ENCODE peak calls at places on chromosomes 4 and X, in nine cellular contexts. One of them, this sample, is unnamed.

GRCh38 chr4:4640692-4641091 is 98.8 kb upstream of the STX18 start:
- DNase-seq in PC-9: no peak
- DNase-seq in psoas muscle: no peak
- DNase-seq in left ventricle myocardium inferior: no peak
- DNase-seq in fibroblast of the aortic adventitia: no peak
- DNase-seq in brain microvascular endothelial cell: no peak
- DNase-seq in gastrocnemius medialis: no peak
- DNase-seq in endodermal cell: peak; percentile 91
- DNase-seq in endothelial cell: peak; percentile 14
- DNase-seq in this sample: no peak

GRCh38 chr4:72604324-72604723 is 35.3 kb upstream of the ADAMTS3 start:
- DNase-seq in left ventricle myocardium inferior: no peak
- DNase-seq in endodermal cell: no peak
- DNase-seq in endothelial cell: no peak
- DNase-seq in gastrocnemius medialis: no peak
- DNase-seq in brain microvascular endothelial cell: peak; percentile 61
- DNase-seq in fibroblast of the aortic adventitia: peak; percentile 56
- DNase-seq in psoas muscle: no peak
- DNase-seq in PC-9: no peak
- DNase-seq in this sample: no peak

GRCh38 chr4:8581094-8581861 is 1.1 kb downstream of the GPR78 start:
- DNase-seq in fibroblast of the aortic adventitia: no peak
- DNase-seq in psoas muscle: no peak
- DNase-seq in gastrocnemius medialis: no peak
- DNase-seq in brain microvascular endothelial cell: no peak
- DNase-seq in PC-9: no peak
- DNase-seq in endothelial cell: no peak
- DNase-seq in left ventricle myocardium inferior: no peak
- DNase-seq in endodermal cell: no peak
- DNase-seq in this sample: no peak

GRCh38 chr4:137823007-137823406 is 290.7 kb upstream of the PCDH18 start:
- DNase-seq in endodermal cell: no peak
- DNase-seq in fibroblast of the aortic adventitia: no peak
- DNase-seq in gastrocnemius medialis: no peak
- DNase-seq in PC-9: no peak
- DNase-seq in psoas muscle: no peak
- DNase-seq in endothelial cell: no peak
- DNase-seq in left ventricle myocardium inferior: no peak
- DNase-seq in brain microvascular endothelial cell: no peak
- DNase-seq in this sample: peak; percentile 17

GRCh38 chr4:124178449-124179021 is 534.0 kb downstream of the ANKRD50 start:
- DNase-seq in gastrocnemius medialis: no peak
- DNase-seq in PC-9: no peak
- DNase-seq in fibroblast of the aortic adventitia: peak; percentile 81
- DNase-seq in brain microvascular endothelial cell: peak; percentile 32
- DNase-seq in left ventricle myocardium inferior: no peak
- DNase-seq in endothelial cell: no peak
- DNase-seq in endodermal cell: no peak
- DNase-seq in psoas muscle: peak; percentile 10
- DNase-seq in this sample: peak; percentile 24

GRCh38 chr4:10371869-10372471 is 85.3 kb downstream of the ZNF518B start:
- DNase-seq in fibroblast of the aortic adventitia: peak; percentile 41
- DNase-seq in psoas muscle: no peak
- DNase-seq in left ventricle myocardium inferior: no peak
- DNase-seq in endodermal cell: peak; percentile 60
- DNase-seq in endothelial cell: no peak
- DNase-seq in brain microvascular endothelial cell: peak; percentile 5
- DNase-seq in gastrocnemius medialis: no peak
- DNase-seq in PC-9: no peak
- DNase-seq in this sample: no peak

GRCh38 chrX:6203462-6204215 is 25.0 kb downstream of the NLGN4X start:
- DNase-seq in brain microvascular endothelial cell: no peak
- DNase-seq in fibroblast of the aortic adventitia: no peak
- DNase-seq in gastrocnemius medialis: no peak
- DNase-seq in psoas muscle: no peak
- DNase-seq in PC-9: no peak
- DNase-seq in endothelial cell: no peak
- DNase-seq in left ventricle myocardium inferior: no peak
- DNase-seq in endodermal cell: no peak
- DNase-seq in this sample: no peak

GRCh38 chr4:43277003-43277402 is 384.5 kb downstream of the GRXCR1 start:
- DNase-seq in endodermal cell: no peak
- DNase-seq in gastrocnemius medialis: no peak
- DNase-seq in endothelial cell: no peak
- DNase-seq in fibroblast of the aortic adventitia: peak; percentile 53
- DNase-seq in PC-9: no peak
- DNase-seq in psoas muscle: no peak
- DNase-seq in left ventricle myocardium inferior: no peak
- DNase-seq in brain microvascular endothelial cell: no peak
- DNase-seq in this sample: peak; percentile 0

GRCh38 chr4:91596683-91597082 is 707.1 kb upstream of the GRID2 start:
- DNase-seq in PC-9: no peak
- DNase-seq in endodermal cell: no peak
- DNase-seq in psoas muscle: no peak
- DNase-seq in endothelial cell: no peak
- DNase-seq in brain microvascular endothelial cell: no peak
- DNase-seq in fibroblast of the aortic adventitia: no peak
- DNase-seq in gastrocnemius medialis: no peak
- DNase-seq in left ventricle myocardium inferior: no peak
- DNase-seq in this sample: no peak
- TF ChIP-seq CTCF in PC-9: no peak
- TF ChIP-seq CTCF in endodermal cell: no peak
- TF ChIP-seq CTCF in psoas muscle: no peak
- TF ChIP-seq CTCF in endothelial cell: no peak
- TF ChIP-seq CTCF in brain microvascular endothelial cell: no peak
- TF ChIP-seq CTCF in fibroblast of the aortic adventitia: no peak
- TF ChIP-seq CTCF in gastrocnemius medialis: no peak
- TF ChIP-seq CTCF in left ventricle myocardium inferior: no peak
- TF ChIP-seq CTCF in this sample: no peak

DNA sequence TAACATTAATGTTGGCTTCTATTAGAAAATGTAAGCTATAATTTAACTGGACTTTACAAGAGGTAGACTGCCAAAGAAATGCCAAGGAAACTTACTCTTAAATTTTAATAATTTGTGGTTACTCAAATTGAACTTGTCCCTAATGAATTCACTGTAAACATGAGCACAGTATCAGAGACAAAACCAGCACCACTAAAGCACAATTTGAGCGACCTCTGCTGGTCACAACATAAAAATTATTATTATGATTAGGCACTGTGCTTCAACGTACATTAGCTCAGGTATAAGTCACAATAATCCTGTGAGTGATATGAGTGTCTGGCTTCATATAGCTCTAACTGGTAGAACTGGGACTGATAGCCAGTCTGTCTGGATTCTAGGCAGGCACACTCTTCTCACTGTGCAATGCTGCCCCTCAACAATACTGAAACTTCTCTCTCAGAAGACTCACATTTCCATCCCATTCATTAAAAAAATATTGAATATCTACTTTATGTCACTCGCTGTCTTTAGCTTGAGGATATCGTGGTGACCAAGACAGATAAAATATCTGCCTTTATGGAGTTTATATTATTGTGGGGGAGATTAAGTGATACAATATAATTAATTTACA is 8.0 kb downstream of the NUDT6 start:
- DNase-seq in left ventricle myocardium inferior: no peak
- DNase-seq in psoas muscle: no peak
- DNase-seq in brain microvascular endothelial cell: no peak
- DNase-seq in endodermal cell: no peak
- DNase-seq in PC-9: no peak
- DNase-seq in fibroblast of the aortic adventitia: peak; percentile 79
- DNase-seq in gastrocnemius medialis: no peak
- DNase-seq in endothelial cell: peak; percentile 16
- DNase-seq in this sample: no peak
- TF ChIP-seq CTCF in left ventricle myocardium inferior: peak; percentile 65
- TF ChIP-seq CTCF in psoas muscle: peak; percentile 23
- TF ChIP-seq CTCF in brain microvascular endothelial cell: peak; percentile 44
- TF ChIP-seq CTCF in endodermal cell: no peak
- TF ChIP-seq CTCF in PC-9: peak; percentile 55
- TF ChIP-seq CTCF in fibroblast of the aortic adventitia: peak; percentile 52
- TF ChIP-seq CTCF in gastrocnemius medialis: no peak
- TF ChIP-seq CTCF in endothelial cell: peak; percentile 42
- TF ChIP-seq CTCF in this sample: peak; percentile 46

GRCh38 chr4:139659735-139660424 is 5.7 kb upstream of the MGST2 start:
- DNase-seq in gastrocnemius medialis: no peak
- DNase-seq in PC-9: no peak
- DNase-seq in brain microvascular endothelial cell: no peak
- DNase-seq in endothelial cell: no peak
- DNase-seq in left ventricle myocardium inferior: no peak
- DNase-seq in fibroblast of the aortic adventitia: no peak
- DNase-seq in psoas muscle: no peak
- DNase-seq in endodermal cell: no peak
- DNase-seq in this sample: no peak

GRCh38 chr4:139663561-139664138 is 2.0 kb upstream of the MGST2 start:
- DNase-seq in endothelial cell: no peak
- DNase-seq in gastrocnemius medialis: no peak
- DNase-seq in left ventricle myocardium inferior: no peak
- DNase-seq in endodermal cell: no peak
- DNase-seq in fibroblast of the aortic adventitia: peak; percentile 57
- DNase-seq in brain microvascular endothelial cell: no peak
- DNase-seq in psoas muscle: no peak
- DNase-seq in PC-9: no peak
- DNase-seq in this sample: no peak

GRCh38 chr4:139658185-139658584 is 7.4 kb upstream of the MGST2 start:
- DNase-seq in brain microvascular endothelial cell: no peak
- DNase-seq in endothelial cell: no peak
- DNase-seq in PC-9: no peak
- DNase-seq in endodermal cell: peak; percentile 81
- DNase-seq in psoas muscle: no peak
- DNase-seq in left ventricle myocardium inferior: no peak
- DNase-seq in gastrocnemius medialis: no peak
- DNase-seq in fibroblast of the aortic adventitia: no peak
- DNase-seq in this sample: no peak

GRCh38 chr4:139658983-139659382 is 6.6 kb upstream of the MGST2 start:
- DNase-seq in fibroblast of the aortic adventitia: no peak
- DNase-seq in psoas muscle: no peak
- DNase-seq in PC-9: no peak
- DNase-seq in left ventricle myocardium inferior: no peak
- DNase-seq in endothelial cell: no peak
- DNase-seq in endodermal cell: no peak
- DNase-seq in gastrocnemius medialis: no peak
- DNase-seq in brain microvascular endothelial cell: no peak
- DNase-seq in this sample: no peak

DNA sequence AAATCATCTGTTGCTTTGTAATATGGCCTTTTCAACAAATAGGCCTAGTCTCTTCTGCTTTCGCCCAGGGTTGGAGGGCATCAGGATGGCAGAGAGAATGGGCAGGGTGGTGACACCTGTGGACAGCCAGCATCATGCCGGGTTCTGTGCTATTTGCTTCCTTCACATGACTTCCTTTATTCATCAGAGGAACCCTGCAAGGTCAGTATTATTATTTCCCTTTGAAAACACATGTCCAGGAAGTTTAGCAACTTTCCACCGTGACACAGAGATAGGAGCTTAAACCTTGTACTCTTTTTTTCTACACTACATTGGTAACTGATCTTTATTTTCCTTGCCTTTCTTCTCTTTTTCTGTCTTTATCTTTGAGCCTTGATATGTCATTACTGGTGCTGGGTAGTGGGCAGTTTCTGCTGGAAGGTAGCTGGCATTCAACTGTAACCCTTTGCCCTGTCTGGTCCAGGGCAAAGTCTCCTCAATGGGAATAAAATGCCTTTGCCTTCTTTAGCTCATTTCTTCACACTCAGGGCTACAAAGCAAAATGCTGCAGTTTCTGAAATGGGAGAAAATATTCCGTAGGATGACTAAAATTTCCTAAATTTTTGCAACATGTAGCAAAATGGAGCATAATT is 5.0 kb upstream of the MGST2 start:
- DNase-seq in psoas muscle: no peak
- DNase-seq in endothelial cell: no peak
- DNase-seq in PC-9: no peak
- DNase-seq in endodermal cell: no peak
- DNase-seq in left ventricle myocardium inferior: no peak
- DNase-seq in fibroblast of the aortic adventitia: no peak
- DNase-seq in brain microvascular endothelial cell: no peak
- DNase-seq in gastrocnemius medialis: no peak
- DNase-seq in this sample: no peak
- TF ChIP-seq CTCF in psoas muscle: no peak
- TF ChIP-seq CTCF in endothelial cell: no peak
- TF ChIP-seq CTCF in PC-9: no peak
- TF ChIP-seq CTCF in endodermal cell: no peak
- TF ChIP-seq CTCF in left ventricle myocardium inferior: no peak
- TF ChIP-seq CTCF in fibroblast of the aortic adventitia: no peak
- TF ChIP-seq CTCF in brain microvascular endothelial cell: no peak
- TF ChIP-seq CTCF in gastrocnemius medialis: no peak
- TF ChIP-seq CTCF in this sample: no peak

GRCh38 chr4:38724507-38724808 is 58.3 kb downstream of the TLR10 start:
- DNase-seq in fibroblast of the aortic adventitia: no peak
- DNase-seq in psoas muscle: no peak
- DNase-seq in gastrocnemius medialis: no peak
- DNase-seq in PC-9: no peak
- DNase-seq in endothelial cell: no peak
- DNase-seq in endodermal cell: no peak
- DNase-seq in brain microvascular endothelial cell: no peak
- DNase-seq in left ventricle myocardium inferior: no peak
- DNase-seq in this sample: no peak

GRCh38 chr4:38730493-38730829 is 52.3 kb downstream of the TLR10 start:
- DNase-seq in fibroblast of the aortic adventitia: no peak
- DNase-seq in gastrocnemius medialis: no peak
- DNase-seq in psoas muscle: no peak
- DNase-seq in endodermal cell: no peak
- DNase-seq in endothelial cell: no peak
- DNase-seq in brain microvascular endothelial cell: no peak
- DNase-seq in PC-9: no peak
- DNase-seq in left ventricle myocardium inferior: no peak
- DNase-seq in this sample: no peak

GRCh38 chr4:38730830-38731646 is 51.8 kb downstream of the TLR10 start:
- DNase-seq in brain microvascular endothelial cell: peak; percentile 92
- DNase-seq in left ventricle myocardium inferior: peak; percentile 79
- DNase-seq in endodermal cell: peak; percentile 98
- DNase-seq in gastrocnemius medialis: peak; percentile 37
- DNase-seq in fibroblast of the aortic adventitia: peak; percentile 90
- DNase-seq in PC-9: peak; percentile 74
- DNase-seq in psoas muscle: peak; percentile 80
- DNase-seq in endothelial cell: peak; percentile 94
- DNase-seq in this sample: peak; percentile 81

GRCh38 chr4:38723726-38724506 is 58.9 kb downstream of the TLR10 start:
- DNase-seq in left ventricle myocardium inferior: no peak
- DNase-seq in gastrocnemius medialis: no peak
- DNase-seq in brain microvascular endothelial cell: no peak
- DNase-seq in PC-9: peak; percentile 74
- DNase-seq in endothelial cell: no peak
- DNase-seq in psoas muscle: no peak
- DNase-seq in endodermal cell: peak; percentile 78
- DNase-seq in fibroblast of the aortic adventitia: peak; percentile 46
- DNase-seq in this sample: no peak

DNA sequence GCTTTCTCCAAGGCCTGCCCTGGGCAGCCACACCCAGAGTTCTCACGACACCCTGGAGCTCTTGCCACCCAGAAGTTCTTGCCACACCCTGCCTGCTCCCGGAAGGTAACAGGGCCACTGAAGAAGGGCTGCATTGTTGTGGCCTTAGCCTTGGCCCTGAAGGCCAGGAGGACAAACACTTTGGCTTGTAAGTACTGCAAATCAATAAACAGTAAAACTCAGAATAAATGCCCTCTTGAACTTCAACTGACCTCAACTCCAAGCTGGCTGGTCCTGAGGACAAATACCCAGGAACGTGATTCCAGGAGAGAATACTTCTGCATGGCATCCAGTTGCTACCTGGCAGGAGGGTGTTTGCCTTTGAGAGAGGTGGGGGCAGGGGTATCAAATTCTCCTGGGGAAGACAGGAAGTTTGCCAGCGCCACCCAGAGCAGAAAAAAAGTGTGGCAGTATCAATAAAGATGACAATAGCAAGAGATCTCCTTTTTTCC is 54.1 kb downstream of the TLR10 start:
- DNase-seq in fibroblast of the aortic adventitia: no peak
- DNase-seq in gastrocnemius medialis: no peak
- DNase-seq in left ventricle myocardium inferior: no peak
- DNase-seq in psoas muscle: no peak
- DNase-seq in PC-9: peak; percentile 87
- DNase-seq in endodermal cell: peak; percentile 80
- DNase-seq in endothelial cell: no peak
- DNase-seq in brain microvascular endothelial cell: no peak
- DNase-seq in this sample: no peak
- TF ChIP-seq CTCF in fibroblast of the aortic adventitia: no peak
- TF ChIP-seq CTCF in gastrocnemius medialis: no peak
- TF ChIP-seq CTCF in left ventricle myocardium inferior: no peak
- TF ChIP-seq CTCF in psoas muscle: no peak
- TF ChIP-seq CTCF in PC-9: peak; percentile 70
- TF ChIP-seq CTCF in endodermal cell: peak; percentile 59
- TF ChIP-seq CTCF in endothelial cell: no peak
- TF ChIP-seq CTCF in brain microvascular endothelial cell: peak; percentile 4
- TF ChIP-seq CTCF in this sample: no peak